ENCODE peak calls at places on chromosomes 11 and 22, in seven cellular contexts. V is LHCN-M2; M is pulmonary artery endothelial cell; B is kidney tubule cell; G is activated CD4-positive, alpha-beta T cell treated with anti-CD3 and anti-CD28 coated beads for 1 hour; C is fibroblast of lung; L is activated gamma-delta T cell treated with anti-CD3 and anti-CD28 coated beads, Interleukin-2, amount 50 U/mL, for 16 hours. S is an unnamed sample.

GRCh38 chr11:113505046-113505445 is 29.8 kb upstream of the DRD2 start:
- DNase-seq in V (no peak), C (no peak), M (no peak), G (no peak), B (peak; percentile 20), L (no peak), S (no peak)

GRCh38 chr11:48150213-48150612 is 66.4 kb upstream of the OR4B1 start:
- DNase-seq in G (no peak), L (no peak), M (peak; percentile 84), V (no peak), C (peak; percentile 22), B (peak; percentile 67), S (no peak)

GRCh38 chr22:29733362-29734322 is 13.8 kb downstream of the CABP7 start:
- DNase-seq in L (no peak), C (peak; percentile 8), M (no peak), B (peak; percentile 23), V (no peak), G (no peak), S (no peak)

GRCh38 chr11:118202599-118203422 is 22.0 kb downstream of the JAML start:
- DNase-seq in M (no peak), G (peak; percentile 15), C (no peak), V (no peak), L (peak; percentile 45), B (peak; percentile 33), S (no peak)

GRCh38 chr11:111633756-111634362 is 31.6 kb downstream of the SIK2 start:
- DNase-seq in G (no peak), C (no peak), M (peak; percentile 20), V (peak; percentile 74), L (no peak), B (peak; percentile 64), S (no peak)

GRCh38 chr11:19597194-19597593 is 115.4 kb upstream of the NAV2 start:
- DNase-seq in L (no peak), B (peak; percentile 75), M (no peak), V (peak; percentile 96), C (peak; percentile 73), G (no peak), S (no peak)

GRCh38 chr11:65899356-65900124 is 648 bp downstream of the FOSL1 start:
- DNase-seq in C (peak; percentile 71), L (peak; percentile 58), B (peak; percentile 92), G (peak; percentile 55), M (no peak), V (peak; percentile 87), S (no peak)

GRCh38 chr11:64759722-64760719 is at the start of gene PYGM:
- DNase-seq in L (no peak), G (no peak), B (no peak), M (no peak), V (peak; percentile 69), C (peak; percentile 60), S (no peak)

GRCh38 chr22:20653012-20653794 is 120.7 kb upstream of the SERPIND1 start:
- DNase-seq in L (no peak), B (no peak), C (no peak), V (no peak), M (no peak), G (no peak), S (no peak)

S was measured in HL-60.